ENCODE peak calls at places on chromosomes 7 and 10, in four cellular contexts. J is HepG2, P is K562, T is WTC11. I is an unnamed sample.

GRCh38 chr10:60312818-60313588 is 76.7 kb downstream of the ANK3 start:
- DNase-seq in T (no peak), J (no peak), P (peak), I (no peak)

GRCh38 chr7:117113871-117114270 is 160.6 kb downstream of the ST7 start:
- DNase-seq in T (no peak), P (no peak), J (no peak), I (no peak)

GRCh38 chr7:149718730-149719049 is 54.7 kb downstream of the ZNF467 start:
- DNase-seq in J (no peak), P (no peak), T (no peak), I (no peak)

GRCh38 chr7:74178632-74179031 is 4.5 kb downstream of the EIF4H start:
- DNase-seq in P (peak), T (no peak), J (no peak), I (no peak)

GRCh38 chr10:86355571-86356038 is 11.0 kb downstream of the GRID1 start:
- DNase-seq in T (no peak), J (no peak), P (no peak), I (no peak)

GRCh38 chr7:20244334-20244733 is 27.1 kb upstream of the MACC1 start:
- DNase-seq in T (no peak), P (no peak), J (no peak), I (no peak)

GRCh38 chr7:126723966-126724544 is 528.7 kb downstream of the GRM8 start:
- DNase-seq in J (no peak), T (no peak), P (no peak), I (no peak)

GRCh38 chr10:110408203-110408871 is 89.4 kb upstream of the DUSP5 start:
- DNase-seq in J (no peak), P (no peak), T (peak), I (no peak)

GRCh38 chr10:110818311-110819257 is 53.1 kb upstream of the PDCD4 start:
- DNase-seq in J (no peak), T (no peak), P (no peak), I (no peak)

GRCh38 chr7:104943502-104944343 is 70.3 kb upstream of the KMT2E start:
- DNase-seq in P (peak), T (no peak), J (peak), I (peak)

GRCh38 chr10:3803884-3804741 is 19.1 kb upstream of the KLF6 start:
- DNase-seq in P (peak), T (no peak), J (no peak), I (no peak)

GRCh38 chr7:157690058-157690832 is 353.4 kb downstream of the DNAJB6 start:
- DNase-seq in T (peak), J (no peak), P (no peak), I (peak)

GRCh38 chr10:44242826-44243225 is 142.1 kb downstream of the CXCL12 start:
- DNase-seq in T (no peak), J (no peak), P (no peak), I (no peak)

GRCh38 chr7:68963547-68963946 is 634.7 kb upstream of the AUTS2 start:
- DNase-seq in J (no peak), T (no peak), P (no peak), I (no peak)
- TF ChIP-seq ELF4 in J (no peak), T (no peak), P (no peak), I (no peak)

GRCh38 chr10:10591682-10592412 is 425.8 kb upstream of the CELF2 start:
- DNase-seq in J (no peak), T (no peak), P (no peak), I (peak)

GRCh38 chr10:10584164-10584563 is 433.5 kb upstream of the CELF2 start:
- DNase-seq in J (no peak), P (no peak), T (no peak), I (no peak)

GRCh38 chr10:10587744-10588393 is 429.8 kb upstream of the CELF2 start:
- DNase-seq in T (no peak), P (no peak), J (no peak), I (no peak)

DNA sequence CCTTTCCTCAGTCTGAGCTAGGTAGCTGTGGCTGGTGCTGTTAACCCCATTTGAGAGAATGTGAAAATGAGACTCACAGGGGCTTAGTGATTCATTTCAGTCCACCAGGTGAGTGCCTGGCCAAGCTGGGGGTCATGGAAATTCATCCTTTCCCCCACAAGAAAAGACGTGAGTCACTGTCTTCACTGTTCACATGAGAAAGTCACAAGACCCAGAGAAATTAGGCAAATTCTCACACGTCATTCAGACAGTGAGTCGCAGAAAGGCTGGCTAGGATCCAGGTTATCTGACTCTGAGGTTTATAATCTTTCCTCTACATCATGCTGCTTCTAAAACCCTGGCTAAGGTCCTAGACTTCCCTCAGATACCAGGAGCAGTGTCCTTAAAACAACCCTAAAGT is 428.1 kb upstream of the CELF2 start:
- DNase-seq in T (no peak), J (no peak), P (no peak), I (no peak)
- TF ChIP-seq ELF4 in T (no peak), J (no peak), P (no peak), I (no peak)

GRCh38 chr10:5447071-5447470 is 34.7 kb downstream of the NET1 start:
- DNase-seq in J (no peak), T (no peak), P (no peak), I (no peak)

GRCh38 chr10:5446390-5446926 is 34.1 kb downstream of the NET1 start:
- DNase-seq in T (peak), J (peak), P (peak), I (peak)

GRCh38 chr10:5449227-5449626 is 36.9 kb downstream of the NET1 start:
- DNase-seq in P (no peak), J (no peak), T (no peak), I (no peak)

GRCh38 chr10:5448333-5449048 is 36.1 kb downstream of the NET1 start:
- DNase-seq in J (peak), T (no peak), P (no peak), I (no peak)

DNA sequence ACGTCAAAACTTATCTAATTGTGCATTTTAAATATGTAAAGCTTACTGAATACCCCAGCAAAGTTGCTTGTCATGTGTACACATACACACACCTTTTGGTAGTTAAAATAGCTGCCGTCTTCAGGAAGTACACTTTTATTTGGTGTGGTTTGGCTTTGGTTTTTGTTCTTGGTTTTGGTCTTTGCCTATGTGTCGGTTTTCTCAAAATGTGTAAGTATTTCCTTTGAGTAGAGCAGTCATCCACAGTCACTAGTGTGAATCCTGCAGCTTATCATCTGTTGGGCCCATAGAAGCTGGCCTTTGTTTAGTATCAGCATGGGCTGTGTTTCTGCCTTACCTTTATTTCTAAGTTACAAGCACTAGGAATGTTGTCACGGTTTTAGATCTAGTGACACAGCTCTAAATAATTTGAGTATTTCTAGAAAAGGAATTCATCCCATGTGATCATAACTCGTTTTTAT is 35.3 kb downstream of the NET1 start:
- DNase-seq in P (peak), T (no peak), J (no peak), I (no peak)
- TF ChIP-seq ELF4 in P (peak), T (no peak), J (no peak), I (no peak)

GRCh38 chr7:143396625-143397556 is 11.8 kb downstream of the EPHA1 start:
- DNase-seq in P (no peak), T (no peak), J (no peak), I (no peak)
- TF ChIP-seq ELF4 in P (no peak), T (no peak), J (no peak), I (no peak)

GRCh38 chr7:140334341-140335057 is 63.8 kb downstream of the SLC37A3 start:
- DNase-seq in P (no peak), J (no peak), T (no peak), I (no peak)
- TF ChIP-seq ELF4 in P (no peak), J (no peak), T (no peak), I (no peak)

GRCh38 chr10:54620352-54620751 is 180.7 kb downstream of the PCDH15 start:
- DNase-seq in J (no peak), P (no peak), T (no peak), I (no peak)
- TF ChIP-seq ELF4 in J (no peak), P (no peak), T (no peak), I (no peak)

DNA sequence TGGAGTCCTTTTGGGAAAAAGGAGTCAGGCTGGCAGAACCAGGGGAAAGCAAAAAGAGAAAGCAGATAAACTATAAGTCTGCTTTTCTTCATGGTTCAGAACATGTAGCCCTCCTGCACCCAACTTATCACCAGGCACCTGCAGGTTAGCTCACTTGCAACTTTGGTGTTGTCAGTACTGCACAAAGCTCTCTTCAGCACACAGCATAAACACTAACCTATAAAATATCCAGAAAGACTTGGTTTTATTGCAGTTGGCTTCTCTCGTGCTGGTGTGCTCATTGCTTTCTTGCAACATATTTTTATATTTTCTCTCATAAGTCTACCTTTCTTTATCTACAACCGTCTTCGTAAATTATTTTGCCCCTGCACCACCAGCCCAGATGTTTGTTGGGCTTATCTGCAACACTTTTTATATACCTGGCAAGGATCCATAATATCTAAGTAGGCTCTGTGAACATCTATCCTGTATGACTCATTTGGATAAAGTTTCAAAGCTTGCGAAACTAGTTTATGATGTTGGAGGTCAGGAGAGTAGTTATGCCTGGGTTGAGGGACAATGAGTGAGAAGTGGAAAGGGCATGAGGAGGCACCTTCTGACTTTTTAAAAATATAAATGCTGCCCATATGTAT is 164.6 kb downstream of the ANKRD30A start:
- DNase-seq in J (no peak), P (no peak), T (no peak), I (no peak)
- TF ChIP-seq ELF4 in J (no peak), P (no peak), T (no peak), I (no peak)